ENCODE peak calls at places on chromosomes 3 and 15, in six cellular contexts. Z is caudate nucleus, Q is NCI-H2081, K is HEK293T, A is MCF 10A, E is GM12892. N is an unnamed sample.

GRCh38 chr3:79253704-79254103 is 514.1 kb downstream of the ROBO1 start:
- DNase-seq in Z (no peak), Q (no peak), K (no peak), A (no peak), E (no peak), N (no peak)

GRCh38 chr3:43152649-43153048 is 46.8 kb upstream of the POMGNT2 start:
- DNase-seq in Z (no peak), Q (no peak), K (no peak), A (no peak), E (no peak), N (no peak)

GRCh38 chr15:34099914-34100313 is 1.7 kb downstream of the EMC7 start:
- DNase-seq in Z (no peak), Q (no peak), K (no peak), A (no peak), E (no peak), N (no peak)

GRCh38 chr15:101373580-101373979 is 78.5 kb upstream of the SNRPA1 start:
- DNase-seq in Z (no peak), Q (no peak), K (no peak), A (no peak), E (no peak), N (no peak)

GRCh38 chr3:25783661-25784512 is 644 bp upstream of the NGLY1 start:
- DNase-seq in Z (no peak), Q (peak; percentile 76), K (no peak), A (peak; percentile 50), E (no peak), N (no peak)

GRCh38 chr3:7650466-7650865 is 789.6 kb downstream of the GRM7 start:
- DNase-seq in Z (no peak), Q (no peak), K (no peak), A (no peak), E (no peak), N (no peak)

GRCh38 chr3:133742351-133743091 is 3.7 kb upstream of the TF start:
- DNase-seq in Z (no peak), Q (peak; percentile 73), K (no peak), A (peak; percentile 35), E (no peak), N (no peak)

GRCh38 chr3:151580592-151580991 is 119.7 kb upstream of the IGSF10 start:
- DNase-seq in Z (no peak), Q (no peak), K (no peak), A (no peak), E (no peak), N (peak; percentile 93)

GRCh38 chr15:64687167-64688085 is 88.0 kb downstream of the RBPMS2 start:
- DNase-seq in Z (no peak), Q (peak; percentile 29), K (no peak), A (no peak), E (no peak), N (no peak)

GRCh38 chr3:126339466-126339865 is 17.7 kb downstream of the KLF15 start:
- DNase-seq in Z (no peak), Q (no peak), K (no peak), A (no peak), E (no peak), N (no peak)

GRCh38 chr3:61117045-61117898 is 134.0 kb downstream of the FHIT start:
- DNase-seq in Z (no peak), Q (peak; percentile 68), K (no peak), A (no peak), E (no peak), N (no peak)

GRCh38 chr15:66023322-66023972 is 154.2 kb downstream of the RAB11A start:
- DNase-seq in Z (no peak), Q (peak; percentile 93), K (no peak), A (no peak), E (no peak), N (no peak)

GRCh38 chr3:73270839-73271483 is 209.5 kb downstream of the EBLN2 start:
- DNase-seq in Z (no peak), Q (peak; percentile 67), K (no peak), A (no peak), E (no peak), N (peak; percentile 8)

GRCh38 chr3:177379045-177379444 is 181.8 kb upstream of the TBL1XR1 start:
- DNase-seq in Z (no peak), Q (no peak), K (no peak), A (no peak), E (no peak), N (no peak)

GRCh38 chr3:157074490-157074889 is 85.5 kb downstream of the CCNL1 start:
- DNase-seq in Z (no peak), Q (peak; percentile 36), K (no peak), A (no peak), E (no peak), N (no peak)

GRCh38 chr3:78077842-78078241 is 1037.9 kb downstream of the ROBO2 start:
- DNase-seq in Z (no peak), Q (no peak), K (no peak), A (no peak), E (no peak), N (no peak)

GRCh38 chr15:92808611-92809063 is 91.5 kb upstream of the CHD2 start:
- DNase-seq in Z (no peak), Q (no peak), K (peak; percentile 51), A (peak; percentile 69), E (peak; percentile 56), N (no peak)

GRCh38 chr3:126114406-126115386 is 30.8 kb upstream of the SLC41A3 start:
- DNase-seq in Z (no peak), Q (no peak), K (no peak), A (no peak), E (no peak), N (no peak)

N was measured in AG09309.